ENCODE peak calls at places on chromosomes 1 and 21, in five cellular contexts. One of them, this sample, is unnamed.

GRCh38 chr1:23816932-23817331 is 8.3 kb downstream of the HMGCL start:
- DNase-seq in NCI-H2081 treated with DMSO at 0.1 percent for 48 hours: no peak
- DNase-seq in NCI-H1105: no peak
- DNase-seq in AG08395: no peak
- DNase-seq in stimulated activated CD4-positive, alpha-beta T cell treated with anti-CD3 and anti-CD28 coated beads, TNF-alpha, amount 100 ng/mL, for 4 hours: no peak
- DNase-seq in this sample: no peak

GRCh38 chr21:17585875-17586450 is 26.7 kb downstream of the BTG3 start:
- DNase-seq in NCI-H2081 treated with DMSO at 0.1 percent for 48 hours: no peak
- DNase-seq in NCI-H1105: peak
- DNase-seq in AG08395: peak
- DNase-seq in stimulated activated CD4-positive, alpha-beta T cell treated with anti-CD3 and anti-CD28 coated beads, TNF-alpha, amount 100 ng/mL, for 4 hours: no peak
- DNase-seq in this sample: peak

GRCh38 chr1:180946056-180946455 is 33.4 kb downstream of the KIAA1614 start:
- DNase-seq in NCI-H2081 treated with DMSO at 0.1 percent for 48 hours: no peak
- DNase-seq in NCI-H1105: no peak
- DNase-seq in AG08395: no peak
- DNase-seq in stimulated activated CD4-positive, alpha-beta T cell treated with anti-CD3 and anti-CD28 coated beads, TNF-alpha, amount 100 ng/mL, for 4 hours: no peak
- DNase-seq in this sample: no peak

GRCh38 chr1:206833131-206833530 is 32.3 kb upstream of the IL20 start:
- DNase-seq in NCI-H2081 treated with DMSO at 0.1 percent for 48 hours: no peak
- DNase-seq in NCI-H1105: no peak
- DNase-seq in AG08395: no peak
- DNase-seq in stimulated activated CD4-positive, alpha-beta T cell treated with anti-CD3 and anti-CD28 coated beads, TNF-alpha, amount 100 ng/mL, for 4 hours: no peak
- DNase-seq in this sample: peak

GRCh38 chr1:113545210-113545609 is 154.9 kb downstream of the MAGI3 start:
- DNase-seq in NCI-H2081 treated with DMSO at 0.1 percent for 48 hours: no peak
- DNase-seq in NCI-H1105: peak
- DNase-seq in AG08395: no peak
- DNase-seq in stimulated activated CD4-positive, alpha-beta T cell treated with anti-CD3 and anti-CD28 coated beads, TNF-alpha, amount 100 ng/mL, for 4 hours: no peak
- DNase-seq in this sample: no peak

GRCh38 chr1:43621386-43621785 is 28.6 kb upstream of the KDM4A start:
- DNase-seq in NCI-H2081 treated with DMSO at 0.1 percent for 48 hours: no peak
- DNase-seq in NCI-H1105: no peak
- DNase-seq in AG08395: no peak
- DNase-seq in stimulated activated CD4-positive, alpha-beta T cell treated with anti-CD3 and anti-CD28 coated beads, TNF-alpha, amount 100 ng/mL, for 4 hours: no peak
- DNase-seq in this sample: no peak

GRCh38 chr1:36528361-36529349 is 45.9 kb upstream of the CSF3R start:
- DNase-seq in NCI-H2081 treated with DMSO at 0.1 percent for 48 hours: no peak
- DNase-seq in NCI-H1105: no peak
- DNase-seq in AG08395: no peak
- DNase-seq in stimulated activated CD4-positive, alpha-beta T cell treated with anti-CD3 and anti-CD28 coated beads, TNF-alpha, amount 100 ng/mL, for 4 hours: no peak
- DNase-seq in this sample: no peak

GRCh38 chr1:93708734-93709481 is 27.3 kb upstream of the BCAR3 start:
- DNase-seq in NCI-H2081 treated with DMSO at 0.1 percent for 48 hours: no peak
- DNase-seq in NCI-H1105: peak
- DNase-seq in AG08395: peak
- DNase-seq in stimulated activated CD4-positive, alpha-beta T cell treated with anti-CD3 and anti-CD28 coated beads, TNF-alpha, amount 100 ng/mL, for 4 hours: no peak
- DNase-seq in this sample: no peak

GRCh38 chr1:209607102-209607794 is 23.7 kb downstream of the CAMK1G start:
- DNase-seq in NCI-H2081 treated with DMSO at 0.1 percent for 48 hours: no peak
- DNase-seq in NCI-H1105: no peak
- DNase-seq in AG08395: peak
- DNase-seq in stimulated activated CD4-positive, alpha-beta T cell treated with anti-CD3 and anti-CD28 coated beads, TNF-alpha, amount 100 ng/mL, for 4 hours: no peak
- DNase-seq in this sample: peak

GRCh38 chr1:229365574-229365973 is 22.7 kb upstream of the CCSAP start:
- DNase-seq in NCI-H2081 treated with DMSO at 0.1 percent for 48 hours: no peak
- DNase-seq in NCI-H1105: no peak
- DNase-seq in AG08395: no peak
- DNase-seq in stimulated activated CD4-positive, alpha-beta T cell treated with anti-CD3 and anti-CD28 coated beads, TNF-alpha, amount 100 ng/mL, for 4 hours: no peak
- DNase-seq in this sample: no peak

GRCh38 chr1:27357281-27358037 is 9.3 kb downstream of the MAP3K6 start:
- DNase-seq in NCI-H2081 treated with DMSO at 0.1 percent for 48 hours: no peak
- DNase-seq in NCI-H1105: peak
- DNase-seq in AG08395: peak
- DNase-seq in stimulated activated CD4-positive, alpha-beta T cell treated with anti-CD3 and anti-CD28 coated beads, TNF-alpha, amount 100 ng/mL, for 4 hours: peak
- DNase-seq in this sample: no peak

GRCh38 chr1:59238535-59238934 is 58.4 kb upstream of the FGGY start:
- DNase-seq in NCI-H2081 treated with DMSO at 0.1 percent for 48 hours: no peak
- DNase-seq in NCI-H1105: no peak
- DNase-seq in AG08395: no peak
- DNase-seq in stimulated activated CD4-positive, alpha-beta T cell treated with anti-CD3 and anti-CD28 coated beads, TNF-alpha, amount 100 ng/mL, for 4 hours: no peak
- DNase-seq in this sample: no peak

GRCh38 chr1:51749151-51749550 is 129.4 kb downstream of the NRDC start:
- DNase-seq in NCI-H2081 treated with DMSO at 0.1 percent for 48 hours: no peak
- DNase-seq in NCI-H1105: no peak
- DNase-seq in AG08395: no peak
- DNase-seq in stimulated activated CD4-positive, alpha-beta T cell treated with anti-CD3 and anti-CD28 coated beads, TNF-alpha, amount 100 ng/mL, for 4 hours: no peak
- DNase-seq in this sample: no peak

GRCh38 chr1:15764269-15764764 is 5.7 kb downstream of the FBLIM1 start:
- DNase-seq in NCI-H2081 treated with DMSO at 0.1 percent for 48 hours: no peak
- DNase-seq in NCI-H1105: no peak
- DNase-seq in AG08395: no peak
- DNase-seq in stimulated activated CD4-positive, alpha-beta T cell treated with anti-CD3 and anti-CD28 coated beads, TNF-alpha, amount 100 ng/mL, for 4 hours: no peak
- DNase-seq in this sample: peak

GRCh38 chr1:156806512-156807440 is 9.9 kb downstream of the SH2D2A start:
- DNase-seq in NCI-H2081 treated with DMSO at 0.1 percent for 48 hours: no peak
- DNase-seq in NCI-H1105: no peak
- DNase-seq in AG08395: no peak
- DNase-seq in stimulated activated CD4-positive, alpha-beta T cell treated with anti-CD3 and anti-CD28 coated beads, TNF-alpha, amount 100 ng/mL, for 4 hours: no peak
- DNase-seq in this sample: no peak